ENCODE peak calls at places on chromosome 15, in five cellular contexts. C, B, P, R and L are unnamed samples.

GRCh38 chr15:74300057-74300620 is 64.0 kb downstream of the CCDC33 start:
- DNase-seq in C (no peak), B (no peak), P (no peak), R (no peak), L (no peak)

GRCh38 chr15:65576669-65577068 is 34.3 kb downstream of the INTS14 start:
- DNase-seq in C (no peak), B (no peak), P (no peak), R (no peak), L (no peak)

GRCh38 chr15:80839764-80840130 is 60.6 kb downstream of the CEMIP start:
- DNase-seq in C (no peak), B (no peak), P (no peak), R (no peak), L (no peak)

GRCh38 chr15:74044267-74045110 is 37.9 kb downstream of the GOLGA6A start:
- DNase-seq in C (no peak), B (no peak), P (peak; percentile 67), R (no peak), L (no peak)

GRCh38 chr15:82850242-82850591 is 40.8 kb downstream of the WHAMM start:
- DNase-seq in C (no peak), B (no peak), P (no peak), R (no peak), L (no peak)

GRCh38 chr15:78193731-78194567 is 40.4 kb downstream of the ACSBG1 start:
- DNase-seq in C (no peak), B (no peak), P (no peak), R (peak; percentile 42), L (peak; percentile 75)

GRCh38 chr15:65421360-65422215 is 1.2 kb downstream of the IGDCC4 start:
- DNase-seq in C (no peak), B (no peak), P (peak; percentile 65), R (no peak), L (peak; percentile 79)

GRCh38 chr15:77797270-77797669 is 164.6 kb upstream of the LINGO1 start:
- DNase-seq in C (no peak), B (no peak), P (no peak), R (no peak), L (no peak)

GRCh38 chr15:44307712-44308111 is 19.2 kb downstream of the GOLM2 start:
- DNase-seq in C (no peak), B (no peak), P (no peak), R (no peak), L (no peak)

GRCh38 chr15:70494861-70495571 is 268.3 kb downstream of the UACA start:
- DNase-seq in C (no peak), B (no peak), P (no peak), R (no peak), L (no peak)

GRCh38 chr15:92273732-92274131 is 119.9 kb upstream of the ST8SIA2 start:
- DNase-seq in C (no peak), B (no peak), P (no peak), R (no peak), L (no peak)

GRCh38 chr15:30953731-30954378 is 37.6 kb downstream of the MTMR10 start:
- DNase-seq in C (no peak), B (no peak), P (peak; percentile 22), R (no peak), L (no peak)

GRCh38 chr15:70132148-70132547 is 34.4 kb upstream of the TLE3 start:
- DNase-seq in C (no peak), B (no peak), P (no peak), R (no peak), L (no peak)

GRCh38 chr15:92130244-92130643 is 263.4 kb upstream of the ST8SIA2 start:
- DNase-seq in C (no peak), B (no peak), P (no peak), R (no peak), L (no peak)

GRCh38 chr15:62564889-62565288 is 399.8 kb upstream of the C2CD4B start:
- DNase-seq in C (no peak), B (no peak), P (no peak), R (no peak), L (no peak)

GRCh38 chr15:43896543-43896942 is 69.7 kb downstream of the WDR76 start:
- DNase-seq in C (no peak), B (no peak), P (no peak), R (no peak), L (no peak)

GRCh38 chr15:77852241-77853007 is 219.7 kb upstream of the LINGO1 start:
- DNase-seq in C (no peak), B (no peak), P (no peak), R (no peak), L (no peak)

GRCh38 chr15:88896339-88897033 is 1.1 kb upstream of the HAPLN3 start:
- DNase-seq in C (no peak), B (no peak), P (no peak), R (no peak), L (no peak)

GRCh38 chr15:84839714-84840113 is 22.6 kb downstream of the ALPK3 start:
- DNase-seq in C (no peak), B (no peak), P (no peak), R (peak; percentile 40), L (peak; percentile 87)